ENCODE peak calls at places on chromosomes 4 and X, in seven cellular contexts. H is fibroblast of lung; G is brain microvascular endothelial cell; O is esophagus squamous epithelium; J is CD4-positive, CD25-positive, alpha-beta regulatory T cell; U is body of pancreas; E is heart left ventricle. K is an unnamed sample.

GRCh38 chr4:79865253-79865652 is 207.8 kb downstream of the ANTXR2 start:
- DNase-seq in G (peak; percentile 55), J (no peak), O (no peak), U (no peak), H (peak; percentile 89), E (no peak), K (no peak)

GRCh38 chr4:56908206-56909082 is 744 bp downstream of the REST start:
- DNase-seq in U (peak; percentile 64), J (peak; percentile 77), G (peak; percentile 32), E (peak; percentile 76), O (no peak), H (peak; percentile 74), K (peak; percentile 69)

GRCh38 chr4:139978692-139979091 is 175.3 kb downstream of the MAML3 start:
- DNase-seq in J (no peak), H (no peak), E (no peak), U (no peak), O (no peak), G (no peak), K (peak; percentile 75)

GRCh38 chrX:125782184-125782583 is 383.9 kb downstream of the DCAF12L2 start:
- DNase-seq in G (no peak), H (no peak), E (no peak), U (no peak), O (no peak), J (no peak), K (no peak)

GRCh38 chrX:119895843-119896326 is at the start of gene AKAP14:
- DNase-seq in O (no peak), G (no peak), H (no peak), J (no peak), U (no peak), E (no peak), K (no peak)

GRCh38 chr4:6342530-6343293 is 73.1 kb downstream of the WFS1 start:
- DNase-seq in G (no peak), O (no peak), J (no peak), E (peak; percentile 85), U (no peak), H (peak; percentile 14), K (no peak)

GRCh38 chr4:6692806-6693205 is 872 bp upstream of the S100P start:
- DNase-seq in G (no peak), O (no peak), U (no peak), E (no peak), J (no peak), H (no peak), K (no peak)

GRCh38 chrX:77962068-77962902 is 7.2 kb downstream of the PGAM4 start:
- DNase-seq in E (no peak), O (no peak), G (no peak), U (no peak), H (peak; percentile 18), J (no peak), K (no peak)

GRCh38 chr4:122787940-122788339 is 38.7 kb upstream of the FGF2 start:
- DNase-seq in G (no peak), H (no peak), O (no peak), J (no peak), E (no peak), U (no peak), K (no peak)

GRCh38 chr4:2425386-2426068 is 6.8 kb downstream of the CFAP99 start:
- DNase-seq in O (no peak), J (no peak), U (no peak), E (no peak), H (no peak), G (no peak), K (no peak)

GRCh38 chrX:153874091-153874365 is 11.9 kb downstream of the L1CAM start:
- DNase-seq in H (no peak), U (no peak), G (no peak), E (no peak), J (no peak), O (no peak), K (no peak)

GRCh38 chr4:99633772-99634171 is 23.9 kb downstream of the C4orf54 start:
- DNase-seq in O (no peak), J (no peak), E (no peak), H (peak; percentile 39), U (no peak), G (no peak), K (no peak)

GRCh38 chr4:40401096-40401495 is 66.0 kb downstream of the CHRNA9 start:
- DNase-seq in J (no peak), U (no peak), G (no peak), O (no peak), E (no peak), H (no peak), K (no peak)

GRCh38 chr4:38190717-38191178 is 230.6 kb downstream of the PTTG2 start:
- DNase-seq in J (no peak), U (no peak), G (peak; percentile 33), O (no peak), E (peak; percentile 65), H (peak; percentile 81), K (no peak)

GRCh38 chrX:103607385-103608304 is at the start of gene TCEAL3:
- DNase-seq in U (peak; percentile 55), J (peak; percentile 36), H (peak; percentile 47), G (no peak), O (peak; percentile 4), E (peak; percentile 66), K (peak; percentile 39)

DNA sequence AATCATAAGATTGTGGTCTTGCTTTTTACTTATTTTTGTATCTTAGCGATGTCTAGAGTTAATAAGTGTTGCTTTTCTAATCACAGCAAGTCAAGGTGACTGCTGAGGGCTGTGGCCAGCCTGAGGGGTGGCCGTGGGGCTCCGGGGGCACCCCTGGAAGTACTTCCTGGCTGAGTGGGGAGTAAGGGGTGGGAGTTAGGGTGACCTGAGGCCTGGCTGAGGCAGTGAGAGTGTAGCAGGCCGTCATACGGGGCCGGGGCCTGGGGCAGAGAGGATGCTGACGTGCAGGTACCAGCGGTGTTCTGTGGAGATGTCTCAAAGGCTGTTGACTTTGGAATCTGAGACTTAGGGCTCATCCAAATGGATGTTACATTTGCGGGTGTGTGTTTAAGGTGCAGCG is 29.3 kb downstream of the PIGG start:
- DNase-seq in G (no peak), U (no peak), O (no peak), J (no peak), H (no peak), E (no peak), K (no peak)
- H3K36me3 ChIP-seq in G (peaks cover 34% of the 10 kb centered on the region), U (peaks cover 10% of the 10 kb centered on the region), O (peaks cover 28% of the 10 kb centered on the region), J (peaks cover 58% of the 10 kb centered on the region), H (peaks cover 23% of the 10 kb centered on the region), E (peaks cover 98% of the 10 kb centered on the region), K (peaks cover 87% of the 10 kb centered on the region)

DNA sequence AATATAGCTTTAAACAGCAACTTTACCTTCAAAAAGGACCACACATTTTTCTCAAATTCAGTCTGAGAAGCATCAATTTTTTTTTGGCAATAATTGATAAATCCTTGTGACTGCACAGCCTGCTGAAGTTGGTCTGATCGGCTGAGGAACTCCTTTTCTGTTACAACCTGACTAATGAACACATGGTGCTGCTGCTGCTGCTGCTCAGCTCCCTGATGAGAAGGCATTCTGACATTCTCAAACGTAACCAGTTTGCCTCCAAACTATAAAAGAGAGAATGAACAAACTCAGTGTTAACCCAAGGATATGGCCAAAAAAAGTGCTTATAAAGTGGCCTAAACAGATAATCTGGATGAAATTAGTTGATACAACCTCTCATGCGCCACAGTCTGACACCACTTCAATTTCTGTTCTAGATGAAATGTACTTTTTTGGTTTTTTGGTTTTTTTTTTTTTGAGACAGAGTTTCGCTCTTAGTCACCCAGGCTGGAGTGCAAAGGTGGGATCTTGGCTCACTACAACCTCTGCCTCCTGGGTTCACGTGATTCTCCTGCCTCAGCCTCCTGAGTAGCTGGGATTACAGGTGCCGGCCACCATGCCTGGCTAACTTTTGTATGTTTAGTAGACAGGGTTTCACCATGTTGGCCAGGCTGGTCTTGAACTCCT is 26.5 kb downstream of the SEC31A start:
- DNase-seq in H (no peak), E (no peak), G (no peak), O (no peak), U (no peak), J (no peak), K (no peak)
- H3K36me3 ChIP-seq in H (peaks cover 10% of the 10 kb centered on the region), E (peaks cover 99% of the 10 kb centered on the region), G (peaks cover 67% of the 10 kb centered on the region), O (no peaks in the 10 kb centered on the region), U (peaks cover 13% of the 10 kb centered on the region), J (peaks cover 61% of the 10 kb centered on the region), K (peaks cover 68% of the 10 kb centered on the region)

GRCh38 chrX:48914593-48915493 is 3.4 kb upstream of the SLC35A2 start:
- DNase-seq in G (no peak), E (no peak), O (no peak), U (no peak), J (no peak), H (no peak), K (no peak)
- H3K36me3 ChIP-seq in G (peaks cover 5% of the 10 kb centered on the region), E (peaks cover 4% of the 10 kb centered on the region), O (no peaks in the 10 kb centered on the region), U (no peaks in the 10 kb centered on the region), J (peaks cover 49% of the 10 kb centered on the region), H (no peaks in the 10 kb centered on the region), K (peaks cover 17% of the 10 kb centered on the region)

GRCh38 chrX:71400710-71401109 is 34.6 kb downstream of the TAF1 start:
- DNase-seq in G (no peak), J (no peak), U (no peak), E (no peak), H (no peak), O (no peak), K (no peak)
- H3K36me3 ChIP-seq in G (peaks cover 8% of the 10 kb centered on the region), J (peaks cover 46% of the 10 kb centered on the region), U (peaks cover 6% of the 10 kb centered on the region), E (peaks cover 97% of the 10 kb centered on the region), H (no peaks in the 10 kb centered on the region), O (peaks cover 5% of the 10 kb centered on the region), K (peaks cover 57% of the 10 kb centered on the region)

DNA sequence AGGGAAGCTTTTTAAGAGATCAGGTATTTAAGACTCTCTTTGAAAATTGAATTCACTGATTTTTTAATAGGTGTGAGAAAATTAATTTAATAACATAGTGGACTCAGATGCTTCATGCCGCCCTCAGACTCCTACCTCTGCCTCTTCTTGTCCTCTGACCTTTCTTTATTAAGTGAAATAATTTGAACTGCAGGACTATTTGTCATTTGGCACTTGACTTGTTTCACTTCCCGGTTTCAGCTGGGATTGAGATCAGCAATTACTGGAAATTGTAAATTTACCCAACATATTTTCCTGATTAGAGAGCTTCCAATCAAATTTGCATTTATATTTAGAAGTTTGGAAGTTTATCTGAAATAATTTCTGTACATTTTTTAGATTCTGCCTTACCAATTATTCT is 116.8 kb downstream of the CBR4 start:
- DNase-seq in E (no peak), H (no peak), U (no peak), J (no peak), O (no peak), G (no peak), K (no peak)
- H3K36me3 ChIP-seq in E (peaks cover 96% of the 10 kb centered on the region), H (peaks cover 14% of the 10 kb centered on the region), U (no peaks in the 10 kb centered on the region), J (no peaks in the 10 kb centered on the region), O (peaks cover 9% of the 10 kb centered on the region), G (peaks cover 68% of the 10 kb centered on the region), K (no peaks in the 10 kb centered on the region)